ENCODE peak calls at places on chromosomes 6 and 20, in nine cellular contexts. S is BJ, F is A549, O is fibroblast of lung, W is pancreas, N is GM12865, I is neural progenitor cell, H is endothelial cell of umbilical vein, V is mucosa of descending colon. P is an unnamed sample.

GRCh38 chr6:139474145-139475108 is 100.0 kb upstream of the CITED2 start:
- DNase-seq in W (no peak), V (peak), I (peak), H (no peak), S (no peak), F (no peak), O (peak), N (peak), P (peak)

GRCh38 chr20:17485017-17485416 is 46.2 kb downstream of the BFSP1 start:
- DNase-seq in S (no peak), I (no peak), H (no peak), N (no peak), O (no peak), W (no peak), V (no peak), F (no peak), P (no peak)

GRCh38 chr6:142482249-142482648 is 180.4 kb downstream of the ADGRG6 start:
- DNase-seq in V (no peak), N (no peak), H (no peak), O (no peak), W (no peak), F (no peak), S (no peak), I (no peak), P (no peak)

GRCh38 chr20:41135187-41135887 is 2.0 kb upstream of the PLCG1 start:
- DNase-seq in V (peak), F (peak), I (peak), H (peak), O (no peak), W (peak), N (peak), S (no peak), P (peak)

GRCh38 chr6:16319813-16320532 is 81.6 kb downstream of the GMPR start:
- DNase-seq in I (no peak), S (peak), W (no peak), F (no peak), V (peak), N (peak), H (peak), O (peak), P (peak)

GRCh38 chr6:17714879-17715860 is 8.4 kb upstream of the NUP153 start:
- DNase-seq in I (no peak), W (no peak), N (peak), V (no peak), F (peak), S (peak), H (peak), O (peak), P (peak)

GRCh38 chr20:49187330-49188100 is 619 bp downstream of the STAU1 start:
- DNase-seq in H (peak), W (peak), O (peak), I (peak), V (peak), S (no peak), N (peak), F (no peak), P (no peak)

GRCh38 chr6:51777631-51778030 is 309.8 kb downstream of the PKHD1 start:
- DNase-seq in I (no peak), V (no peak), W (no peak), H (no peak), N (no peak), O (no peak), F (no peak), S (no peak), P (no peak)

GRCh38 chr6:137849709-137850093 is 17.4 kb upstream of the TNFAIP3 start:
- DNase-seq in S (no peak), F (no peak), W (no peak), O (no peak), I (no peak), N (peak), H (no peak), V (no peak), P (no peak)

GRCh38 chr6:75084872-75085381 is 120.9 kb downstream of the COL12A1 start:
- DNase-seq in V (peak), S (no peak), I (peak), O (no peak), F (no peak), W (peak), H (no peak), N (no peak), P (no peak)
- H3K4me3 ChIP-seq in V (no peak), S (no peak), I (peak), O (no peak), F (no peak), W (peak), H (no peak), N (no peak), P (no peak)

DNA sequence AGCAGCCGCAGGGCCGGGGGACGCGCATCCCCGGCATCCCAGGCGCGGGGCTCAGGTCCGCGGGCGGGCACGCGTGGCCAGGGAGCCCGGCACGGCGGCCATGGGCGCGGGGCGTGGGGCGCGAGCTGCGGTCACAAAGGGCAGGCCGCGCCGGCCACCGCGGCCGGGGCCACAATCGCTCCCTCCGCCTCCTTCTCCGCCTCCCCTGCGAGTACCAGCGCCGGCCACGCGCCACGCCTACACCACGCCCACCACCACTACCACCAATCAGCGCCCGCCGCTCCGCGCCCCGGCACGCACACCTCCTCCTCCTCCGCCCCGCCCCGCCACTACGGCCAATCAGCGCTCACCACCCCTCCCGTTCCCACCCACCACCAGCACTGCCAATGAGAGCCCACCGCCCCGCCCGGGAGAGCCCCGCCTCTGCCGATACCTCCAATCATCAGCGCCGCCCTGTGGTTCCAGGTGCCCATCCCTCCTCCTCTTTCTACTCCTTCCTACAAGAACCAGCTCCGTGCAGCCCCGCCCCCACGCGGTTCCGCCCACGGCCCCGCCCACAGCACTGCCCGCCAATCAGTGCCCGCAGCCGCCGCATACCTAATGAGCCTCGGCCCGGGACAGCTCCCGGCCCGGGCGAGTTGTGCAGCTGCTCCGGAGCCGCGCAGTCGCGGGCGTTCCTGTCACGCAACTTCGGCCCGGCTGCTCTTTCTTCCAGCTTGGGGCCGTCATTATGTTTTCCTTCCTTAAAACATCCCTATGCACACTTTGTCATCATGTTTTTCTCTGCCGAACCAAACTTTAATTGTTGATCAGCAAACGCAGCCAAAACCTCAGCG is at the start of gene RPS6KA2:
- DNase-seq in S (peak), V (peak), W (peak), H (peak), F (peak), I (peak), O (peak), N (peak), P (peak)
- TF ChIP-seq CTCF in S (no peak), V (peak), W (no peak), H (no peak), F (no peak), I (no peak), O (no peak), N (no peak), P (no peak)

GRCh38 chr6:90456001-90456400 is 130.9 kb downstream of the MAP3K7 start:
- DNase-seq in H (no peak), I (no peak), V (no peak), O (no peak), N (no peak), F (no peak), S (no peak), W (no peak), P (no peak)

GRCh38 chr6:90458353-90459224 is 128.3 kb downstream of the MAP3K7 start:
- DNase-seq in I (no peak), H (no peak), V (peak), F (no peak), O (peak), W (no peak), N (peak), S (no peak), P (peak)

GRCh38 chr6:90460067-90460466 is 126.8 kb downstream of the MAP3K7 start:
- DNase-seq in W (no peak), O (peak), V (no peak), S (no peak), N (no peak), H (no peak), F (no peak), I (no peak), P (no peak)

GRCh38 chr6:90459225-90459758 is 127.6 kb downstream of the MAP3K7 start:
- DNase-seq in N (no peak), F (no peak), H (no peak), S (no peak), W (no peak), V (no peak), O (no peak), I (no peak), P (no peak)

DNA sequence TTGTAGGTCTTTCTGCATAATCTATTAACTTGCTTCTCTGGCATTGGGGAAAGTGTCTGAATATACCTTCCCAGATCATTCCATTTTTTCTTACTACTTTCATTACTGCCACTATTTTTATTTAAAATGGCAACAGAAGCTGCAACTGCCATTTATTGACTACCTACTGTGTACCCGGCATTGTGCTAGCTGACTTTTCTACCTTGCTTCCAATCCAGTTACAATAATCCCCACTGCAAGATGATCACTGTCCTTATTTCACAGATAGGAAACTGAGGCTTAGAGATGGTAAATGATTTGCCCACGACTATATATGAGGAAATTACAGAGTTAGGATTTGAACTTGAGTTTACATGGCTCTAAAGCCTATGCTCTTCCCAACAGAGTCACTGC is 129.0 kb downstream of the MAP3K7 start:
- DNase-seq in N (no peak), S (no peak), H (no peak), I (no peak), V (no peak), W (no peak), O (no peak), F (no peak), P (no peak)
- H3K4me3 ChIP-seq in N (no peak), S (no peak), H (no peak), I (no peak), V (no peak), W (no peak), O (no peak), F (no peak), P (no peak)

GRCh38 chr6:152232494-152233151 is 404.5 kb downstream of the SYNE1 start:
- DNase-seq in W (no peak), I (no peak), F (no peak), H (peak), O (peak), S (peak), N (no peak), V (no peak), P (peak)
- TF ChIP-seq CTCF in W (no peak), I (no peak), F (no peak), H (peak), O (no peak), S (peak), N (no peak), V (no peak), P (peak)

GRCh38 chr20:56412949-56413348 is 889 bp downstream of the CASS4 start:
- DNase-seq in V (no peak), F (no peak), H (no peak), I (no peak), O (no peak), N (no peak), S (no peak), W (no peak), P (no peak)

GRCh38 chr20:56417402-56417801 is 5.3 kb downstream of the CASS4 start:
- DNase-seq in F (no peak), I (no peak), S (no peak), V (no peak), O (no peak), H (no peak), N (no peak), W (no peak), P (no peak)

GRCh38 chr20:56412473-56412790 is 372 bp downstream of the CASS4 start:
- DNase-seq in H (no peak), I (no peak), F (no peak), O (no peak), V (no peak), N (no peak), S (no peak), W (no peak), P (no peak)

GRCh38 chr20:56417911-56418310 is 5.9 kb downstream of the CASS4 start:
- DNase-seq in I (no peak), O (peak), W (no peak), S (no peak), F (no peak), N (no peak), H (no peak), V (no peak), P (no peak)

GRCh38 chr20:56414842-56415765 is 3.0 kb downstream of the CASS4 start:
- DNase-seq in H (no peak), N (no peak), V (no peak), S (no peak), I (no peak), W (no peak), O (peak), F (no peak), P (peak)
- H3K4me3 ChIP-seq in H (no peak), N (no peak), V (no peak), S (no peak), I (no peak), W (no peak), O (peak), F (no peak), P (no peak)

GRCh38 chr20:47781631-47782030 is 3.6 kb downstream of the SULF2 start:
- DNase-seq in S (no peak), V (no peak), W (no peak), H (no peak), N (no peak), F (no peak), I (no peak), O (no peak), P (no peak)

GRCh38 chr20:47784599-47785320 is 521 bp downstream of the SULF2 start:
- DNase-seq in S (no peak), O (peak), H (peak), I (peak), V (peak), F (peak), W (no peak), N (peak), P (peak)

GRCh38 chr20:47784256-47784598 is 1.1 kb downstream of the SULF2 start:
- DNase-seq in H (no peak), W (no peak), V (no peak), O (no peak), F (no peak), I (no peak), N (no peak), S (no peak), P (no peak)

GRCh38 chr20:47782091-47782490 is 3.2 kb downstream of the SULF2 start:
- DNase-seq in H (no peak), W (no peak), N (no peak), I (no peak), F (no peak), S (no peak), O (no peak), V (no peak), P (no peak)

DNA sequence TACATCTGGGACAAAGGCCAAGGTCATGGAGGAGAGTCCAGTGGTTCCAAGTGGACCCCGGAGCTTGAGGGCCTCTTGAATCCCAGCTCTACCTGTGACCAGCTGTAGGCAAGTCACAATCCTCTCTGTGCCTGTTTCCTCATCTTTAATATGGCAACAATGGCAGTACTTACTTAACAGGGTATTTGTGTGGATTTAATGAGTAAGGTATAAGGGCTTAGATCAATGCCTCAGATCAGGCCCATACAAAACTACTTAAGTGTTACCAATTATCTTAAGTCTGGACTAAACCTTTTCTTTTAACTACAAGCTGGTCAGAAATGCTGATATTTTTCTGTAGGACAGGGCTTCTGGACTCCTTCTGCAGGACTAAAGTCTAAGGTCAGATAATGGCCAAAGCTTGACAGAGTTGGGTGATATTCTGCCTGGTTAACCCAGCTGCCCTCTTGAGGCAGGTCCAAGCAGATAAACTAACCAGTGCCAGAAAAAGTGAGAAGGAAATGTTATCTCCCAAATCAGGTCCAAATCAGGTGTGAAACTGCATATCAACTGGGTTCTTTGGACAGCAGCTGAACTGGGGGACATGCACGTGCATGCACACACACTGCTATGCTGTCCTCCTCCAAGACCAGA is 2.2 kb downstream of the SULF2 start:
- DNase-seq in V (no peak), O (no peak), F (peak), I (no peak), W (no peak), N (no peak), S (no peak), H (no peak), P (no peak)
- TF ChIP-seq CTCF in V (no peak), O (no peak), F (no peak), I (peak), W (no peak), N (no peak), S (no peak), H (no peak), P (peak)

DNA sequence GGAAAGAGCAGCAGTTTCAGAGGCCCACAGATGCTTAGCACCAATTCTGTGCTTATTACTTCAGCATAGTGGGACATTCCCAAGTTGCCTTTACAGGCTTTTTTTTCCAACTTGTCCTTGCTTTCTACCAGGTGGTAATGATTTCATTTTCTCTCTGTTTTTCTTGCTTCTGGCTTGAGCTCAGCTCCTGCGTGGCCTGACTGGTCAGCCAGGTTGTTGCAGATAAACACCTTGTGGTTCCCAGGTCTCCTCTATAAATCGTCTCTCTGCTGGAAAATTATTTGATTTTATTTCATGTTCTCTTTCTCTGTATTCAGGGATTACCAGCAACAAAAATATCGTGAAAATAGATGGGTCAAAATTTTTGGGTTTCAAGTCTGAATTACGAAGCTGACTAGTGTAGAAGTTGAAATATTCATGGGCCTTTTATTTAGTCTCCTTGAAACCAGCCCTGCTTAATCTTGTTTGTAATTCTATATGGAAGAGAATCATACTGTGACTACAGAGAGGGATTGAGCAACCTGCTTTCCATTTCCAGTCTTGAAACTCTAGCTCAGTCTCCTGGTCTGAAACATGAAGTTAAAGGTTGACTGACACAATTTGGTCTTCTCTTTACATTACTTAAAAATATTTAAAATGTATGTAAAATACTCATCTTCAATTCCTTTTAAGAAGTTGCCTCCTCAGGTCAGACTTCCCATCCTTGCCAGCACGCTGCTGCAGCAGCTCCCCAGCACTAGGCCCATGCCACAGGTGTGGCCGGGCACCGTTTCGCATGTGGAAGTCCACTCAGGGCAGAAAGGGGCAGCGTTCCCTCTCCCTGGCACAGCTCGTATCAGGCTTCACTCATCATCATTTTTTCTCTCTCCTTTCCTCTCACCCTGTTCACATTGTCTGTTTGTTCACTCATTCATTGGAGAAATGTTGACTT is 7.0 kb downstream of the DUSP22 start:
- DNase-seq in W (peak), I (no peak), S (no peak), F (no peak), V (no peak), H (no peak), N (no peak), O (no peak), P (peak)
- H3K4me3 ChIP-seq in W (no peak), I (no peak), S (no peak), F (no peak), V (no peak), H (no peak), N (no peak), O (no peak), P (no peak)

GRCh38 chr6:129108337-129108736 is 225.4 kb downstream of the LAMA2 start:
- DNase-seq in N (no peak), H (no peak), W (no peak), S (no peak), O (no peak), V (no peak), I (no peak), F (no peak), P (no peak)
- TF ChIP-seq CTCF in N (no peak), H (no peak), W (no peak), S (no peak), O (no peak), V (no peak), I (no peak), F (no peak), P (no peak)

GRCh38 chr6:6725120-6725833 is 136.8 kb downstream of the LY86 start:
- DNase-seq in H (no peak), V (no peak), F (no peak), I (peak), W (no peak), N (no peak), O (no peak), S (no peak), P (no peak)

GRCh38 chr6:6723316-6723715 is 134.8 kb downstream of the LY86 start:
- DNase-seq in N (no peak), W (no peak), H (peak), F (no peak), S (no peak), V (peak), O (no peak), I (no peak), P (no peak)

GRCh38 chr6:6724319-6725119 is 136.0 kb downstream of the LY86 start:
- DNase-seq in S (no peak), I (peak), N (peak), F (peak), O (peak), H (peak), W (peak), V (peak), P (peak)

GRCh38 chr6:6722195-6722594 is 133.7 kb downstream of the LY86 start:
- DNase-seq in S (no peak), F (no peak), I (no peak), W (no peak), O (no peak), N (no peak), V (peak), H (no peak), P (no peak)

DNA sequence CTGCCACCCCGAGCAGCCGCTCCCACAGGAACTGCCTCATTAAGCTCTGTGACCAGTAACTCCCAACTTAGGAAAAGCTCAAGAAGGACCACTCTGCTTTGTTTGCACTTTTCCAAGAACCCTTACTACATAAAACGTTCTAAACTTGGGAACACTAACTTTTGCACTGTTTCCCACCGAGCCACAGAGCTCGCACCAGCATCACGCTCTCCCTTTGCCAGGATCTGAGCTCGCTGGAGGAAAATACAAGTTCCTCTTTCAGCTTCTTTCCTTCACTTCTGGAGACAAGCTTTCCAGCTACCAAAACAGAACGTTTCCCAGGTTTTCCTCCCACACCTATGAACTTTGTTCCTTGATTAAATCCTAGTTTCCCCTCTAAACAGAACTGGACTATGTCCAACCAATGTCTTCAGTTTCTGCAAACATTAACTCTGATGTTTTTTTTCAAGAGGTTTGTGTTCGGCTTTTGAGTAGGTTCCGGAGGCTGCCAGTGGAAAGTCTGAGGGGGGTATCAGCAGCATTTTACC is 135.3 kb downstream of the LY86 start:
- DNase-seq in V (no peak), I (no peak), F (no peak), O (no peak), W (no peak), N (no peak), H (no peak), S (no peak), P (no peak)
- H3K4me3 ChIP-seq in V (no peak), I (no peak), F (no peak), O (no peak), W (no peak), N (no peak), H (no peak), S (no peak), P (no peak)